ENCODE peak calls at places on chromosome 3, in five cellular contexts. M is K562, U is GM12878, B is A549, W is HepG2. K is an unnamed sample.

GRCh38 chr3:100207886-100208285 is 52.9 kb upstream of the TBC1D23 start:
- DNase-seq in M (no peak), U (no peak), W (no peak), B (no peak), K (no peak)

GRCh38 chr3:52226229-52226817 is 878 bp upstream of the TLR9 start:
- DNase-seq in U (no peak), B (no peak), W (no peak), M (no peak), K (no peak)

GRCh38 chr3:23872330-23872729 is 44.5 kb downstream of the NKIRAS1 start:
- DNase-seq in M (no peak), U (no peak), B (no peak), W (no peak), K (no peak)

GRCh38 chr3:55292360-55292759 is 194.7 kb downstream of the WNT5A start:
- DNase-seq in M (no peak), B (no peak), U (no peak), W (no peak), K (no peak)

GRCh38 chr3:124837730-124838186 is 49.4 kb downstream of the ITGB5 start:
- DNase-seq in W (peak; percentile 90), B (peak; percentile 91), M (peak; percentile 36), U (no peak), K (no peak)

GRCh38 chr3:120764206-120764605 is 21.7 kb downstream of the GTF2E1 start:
- DNase-seq in W (no peak), B (no peak), U (no peak), M (no peak), K (no peak)

GRCh38 chr3:27325419-27325818 is 43.8 kb downstream of the NEK10 start:
- DNase-seq in M (no peak), U (no peak), B (peak; percentile 13), W (no peak), K (no peak)

GRCh38 chr3:197149528-197149927 is 119.9 kb upstream of the MELTF start:
- DNase-seq in B (no peak), M (no peak), U (no peak), W (no peak), K (no peak)

GRCh38 chr3:151794080-151794479 is 19.8 kb upstream of the AADAC start:
- DNase-seq in W (no peak), U (no peak), M (no peak), B (no peak), K (no peak)

GRCh38 chr3:151796105-151796705 is 17.7 kb upstream of the AADAC start:
- DNase-seq in M (no peak), U (no peak), B (no peak), W (no peak), K (no peak)

GRCh38 chr3:151800449-151800848 is 13.5 kb upstream of the AADAC start:
- DNase-seq in W (peak; percentile 12), M (no peak), B (no peak), U (no peak), K (no peak)

GRCh38 chr3:151795276-151795675 is 18.6 kb upstream of the AADAC start:
- DNase-seq in U (no peak), M (no peak), B (no peak), W (no peak), K (no peak)

DNA sequence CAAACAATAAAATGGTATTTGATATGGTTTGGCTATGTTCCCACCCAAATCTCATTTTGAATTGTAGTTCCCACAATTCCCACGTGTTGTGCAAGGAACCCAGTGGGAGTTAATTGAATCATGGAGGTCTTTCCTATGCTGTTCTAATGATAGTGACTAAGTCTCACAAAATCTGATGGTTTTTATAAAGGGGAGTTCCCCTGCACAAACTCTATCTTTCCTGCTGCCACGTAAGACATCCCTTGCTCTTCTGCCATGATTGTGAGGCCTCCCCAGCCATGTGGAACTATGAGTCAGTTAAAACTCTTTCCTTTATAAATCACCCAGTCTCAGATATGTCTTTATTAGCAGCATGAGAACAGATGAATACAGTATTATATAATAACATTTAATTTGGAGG is 15.4 kb upstream of the AADAC start:
- DNase-seq in U (no peak), B (no peak), M (no peak), W (no peak), K (no peak)
- TF ChIP-seq HDAC2 in U (no peak), B (no peak), M (no peak), W (no peak), K (no peak)

GRCh38 chr3:78633626-78634025 is 1134.2 kb downstream of the ROBO1 start:
- DNase-seq in W (no peak), U (no peak), B (no peak), M (no peak), K (no peak)
- TF ChIP-seq HDAC2 in W (no peak), U (no peak), B (no peak), M (no peak), K (no peak)

GRCh38 chr3:111571272-111571671 is 23.9 kb downstream of the ZBED2 start:
- DNase-seq in U (no peak), B (no peak), W (no peak), M (no peak), K (no peak)

GRCh38 chr3:111568355-111568754 is 26.4 kb downstream of the CD96 start:
- DNase-seq in W (no peak), B (no peak), M (no peak), U (no peak), K (no peak)

GRCh38 chr3:111570404-111571030 is 24.6 kb downstream of the ZBED2 start:
- DNase-seq in U (no peak), M (no peak), B (no peak), W (no peak), K (no peak)

GRCh38 chr3:111568906-111569305 is 26.2 kb downstream of the ZBED2 start:
- DNase-seq in W (no peak), U (no peak), B (no peak), M (no peak), K (no peak)

GRCh38 chr3:111572061-111572460 is 23.1 kb downstream of the ZBED2 start:
- DNase-seq in U (no peak), B (no peak), M (no peak), W (no peak), K (no peak)
- TF ChIP-seq HDAC2 in U (no peak), B (no peak), M (no peak), W (no peak), K (no peak)

DNA sequence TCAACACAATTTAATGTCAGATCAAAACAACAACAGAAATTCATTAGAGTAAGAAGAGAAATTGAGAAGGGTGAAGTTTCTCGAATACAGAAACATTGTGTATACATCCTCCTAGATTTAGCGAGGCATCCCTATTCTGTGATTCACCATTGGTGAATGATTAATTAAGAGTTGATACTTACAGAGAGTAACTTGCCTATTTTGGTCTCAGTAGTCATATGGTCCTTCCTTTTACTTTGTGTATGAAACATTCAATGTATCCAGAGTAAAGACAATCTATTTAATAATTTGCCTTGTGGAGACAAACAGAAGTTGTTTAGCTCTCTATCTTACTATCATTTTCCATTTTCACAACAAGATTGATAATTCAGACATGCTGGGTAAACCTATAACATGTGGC is 432.0 kb downstream of the ZPLD1 start:
- DNase-seq in U (no peak), M (no peak), B (no peak), W (no peak), K (no peak)
- TF ChIP-seq HDAC2 in U (no peak), M (no peak), B (no peak), W (no peak), K (no peak)

DNA sequence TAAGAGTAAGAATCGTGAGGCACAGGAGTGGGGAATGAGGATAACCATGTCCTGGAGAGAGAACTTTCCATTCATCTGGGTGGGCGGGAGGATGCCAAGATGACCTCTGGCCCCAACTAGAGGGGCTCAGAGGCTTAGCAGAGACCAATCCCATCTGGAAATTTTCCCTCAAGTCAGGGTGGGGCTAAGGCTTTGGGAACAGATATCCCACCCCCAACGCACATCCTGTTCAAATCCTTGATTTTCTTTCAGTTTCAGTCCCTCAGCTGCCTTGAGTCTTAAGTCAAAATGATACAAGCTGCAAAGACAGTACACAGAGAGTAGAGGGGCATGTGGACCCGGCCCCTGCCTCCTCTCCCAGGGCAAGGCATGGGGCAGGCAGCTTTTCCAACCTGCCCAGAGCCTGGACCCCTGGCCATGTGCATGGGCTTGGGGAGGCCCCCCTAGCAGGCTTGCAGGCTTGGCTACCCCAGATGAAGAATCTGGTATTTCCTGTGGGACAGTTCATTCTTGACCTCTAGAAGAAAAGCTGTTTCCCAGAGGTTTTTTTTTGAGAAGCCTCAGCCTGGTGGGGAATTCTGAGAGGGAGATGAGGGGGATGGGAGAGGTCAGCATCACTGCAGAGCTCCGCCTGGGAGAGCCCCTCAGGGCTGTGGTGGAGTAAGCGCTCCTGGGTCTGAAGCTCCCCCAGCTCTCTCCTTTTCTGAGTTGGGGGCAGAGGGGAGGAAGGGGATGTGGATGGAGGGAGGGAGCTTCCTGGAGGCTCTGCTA is 109.7 kb upstream of the HACD2 start:
- DNase-seq in U (no peak), W (no peak), M (no peak), B (no peak), K (no peak)
- TF ChIP-seq HDAC2 in U (no peak), W (no peak), M (no peak), B (no peak), K (no peak)

GRCh38 chr3:127442551-127442950 is 148.0 kb downstream of the TPRA1 start:
- DNase-seq in U (no peak), M (no peak), B (no peak), W (no peak), K (no peak)

GRCh38 chr3:127441764-127442163 is 148.8 kb downstream of the TPRA1 start:
- DNase-seq in U (no peak), B (no peak), W (no peak), M (no peak), K (no peak)

GRCh38 chr3:127444761-127445160 is 145.8 kb downstream of the TPRA1 start:
- DNase-seq in W (no peak), M (no peak), B (no peak), U (no peak), K (no peak)

GRCh38 chr3:127445581-127446368 is 144.8 kb downstream of the TPRA1 start:
- DNase-seq in W (no peak), U (no peak), M (no peak), B (no peak), K (no peak)

GRCh38 chr3:127443581-127444375 is 146.8 kb downstream of the TPRA1 start:
- DNase-seq in B (no peak), W (no peak), U (no peak), M (no peak), K (peak; percentile 36)
- TF ChIP-seq HDAC2 in B (no peak), W (no peak), U (no peak), M (no peak), K (no peak)

GRCh38 chr3:17195856-17196604 is 311.3 kb downstream of the PLCL2 start:
- DNase-seq in W (no peak), U (peak; percentile 83), B (no peak), M (no peak), K (no peak)

GRCh38 chr3:17190353-17191078 is 305.8 kb downstream of the PLCL2 start:
- DNase-seq in B (no peak), W (no peak), U (no peak), M (no peak), K (no peak)

GRCh38 chr3:17195192-17195611 is 310.4 kb downstream of the PLCL2 start:
- DNase-seq in M (no peak), B (no peak), U (peak; percentile 79), W (no peak), K (no peak)

GRCh38 chr3:17194116-17194515 is 309.4 kb downstream of the PLCL2 start:
- DNase-seq in M (no peak), W (no peak), U (no peak), B (no peak), K (no peak)

DNA sequence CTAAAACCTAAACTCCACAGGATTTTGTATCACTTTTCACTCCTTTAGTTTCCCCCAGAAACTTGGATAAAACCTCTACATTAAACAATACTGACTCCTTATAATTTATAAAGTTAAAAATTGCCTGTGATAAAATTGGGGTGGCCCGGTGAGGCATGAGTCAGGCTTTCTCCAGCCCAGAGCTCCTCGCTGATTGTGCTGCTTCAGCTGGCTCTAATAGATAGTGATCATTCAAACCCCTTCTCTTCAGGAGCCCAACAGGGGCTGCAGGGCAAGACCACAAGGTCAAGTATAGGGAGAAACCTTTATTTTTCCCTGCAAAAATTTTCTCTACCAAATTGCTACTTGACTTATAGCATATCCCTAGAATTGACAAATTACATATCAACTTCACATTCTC is 308.2 kb downstream of the PLCL2 start:
- DNase-seq in M (no peak), U (no peak), W (no peak), B (no peak), K (no peak)
- TF ChIP-seq HDAC2 in M (no peak), U (no peak), W (no peak), B (no peak), K (no peak)

K was measured in H1.